ENCODE peak calls at places on chromosomes 7 and 10, in four cellular contexts. I is Peyer's patch; U is midbrain; L is activated CD8-positive, alpha-beta memory T cell treated with anti-CD3 and anti-CD28 coated beads for 24 hours. J is an unnamed sample.

GRCh38 chr7:98341106-98341505 is 59.6 kb downstream of the BRI3 start:
- DNase-seq in L (no peak), U (no peak), I (no peak), J (no peak)

GRCh38 chr10:32159264-32159663 is 103.0 kb upstream of the KIF5B start:
- DNase-seq in I (no peak), U (no peak), L (no peak), J (no peak)

GRCh38 chr7:143345428-143345900 is 17.0 kb downstream of the FAM131B start:
- DNase-seq in I (peak), L (peak), U (no peak), J (no peak)

GRCh38 chr7:71843677-71844076 is 568.5 kb downstream of the CALN1 start:
- DNase-seq in L (no peak), U (peak), I (no peak), J (no peak)

GRCh38 chr10:94125856-94126255 is 132.1 kb downstream of the PLCE1 start:
- DNase-seq in L (no peak), U (no peak), I (no peak), J (peak)

GRCh38 chr7:27174077-27175004 is at the start of gene HOXA10:
- DNase-seq in L (peak), I (no peak), U (no peak), J (no peak)

GRCh38 chr7:76396039-76396732 is 13.3 kb downstream of the SSC4D start:
- DNase-seq in L (no peak), I (no peak), U (no peak), J (no peak)

GRCh38 chr10:4316166-4316810 is 509.7 kb upstream of the AKR1E2 start:
- DNase-seq in U (peak), I (no peak), L (no peak), J (no peak)

GRCh38 chr7:83452256-83452655 is 196.7 kb downstream of the SEMA3E start:
- DNase-seq in L (no peak), U (no peak), I (no peak), J (no peak)

GRCh38 chr7:10789170-10789569 is 184.5 kb upstream of the PHF14 start:
- DNase-seq in U (no peak), I (no peak), L (no peak), J (no peak)

GRCh38 chr10:132918617-132919373 is 23.6 kb downstream of the CFAP46 start:
- DNase-seq in L (no peak), U (no peak), I (no peak), J (no peak)

GRCh38 chr10:103716206-103717160 is 138.9 kb downstream of the SH3PXD2A start:
- DNase-seq in L (no peak), U (peak), I (no peak), J (no peak)

GRCh38 chr7:2009541-2010001 is 223.2 kb downstream of the MAD1L1 start:
- DNase-seq in U (peak), I (no peak), L (no peak), J (no peak)

GRCh38 chr10:124566981-124567835 is 105.6 kb downstream of the LHPP start:
- DNase-seq in I (no peak), U (peak), L (no peak), J (no peak)

J was measured in NCI-H226.